ENCODE peak calls at places on chromosomes 1 and 21, in four cellular contexts. One of them, this sample, is unnamed.

GRCh38 chr1:19015476-19015875 is 59.0 kb upstream of the IFFO2 start:
- DNase-seq in dorsolateral prefrontal cortex: peak
- DNase-seq in left lung: no peak
- DNase-seq in SK-N-SH: no peak
- DNase-seq in this sample: no peak

GRCh38 chr1:35264861-35265260 is 3.6 kb upstream of the ZMYM4 start:
- DNase-seq in dorsolateral prefrontal cortex: no peak
- DNase-seq in left lung: no peak
- DNase-seq in SK-N-SH: no peak
- DNase-seq in this sample: peak

GRCh38 chr21:39715804-39716397 is 29.1 kb upstream of the IGSF5 start:
- DNase-seq in dorsolateral prefrontal cortex: peak
- DNase-seq in left lung: no peak
- DNase-seq in SK-N-SH: peak
- DNase-seq in this sample: peak

GRCh38 chr1:36571106-36571505 is 88.4 kb upstream of the CSF3R start:
- DNase-seq in dorsolateral prefrontal cortex: no peak
- DNase-seq in left lung: no peak
- DNase-seq in SK-N-SH: no peak
- DNase-seq in this sample: no peak

GRCh38 chr1:84300991-84301758 is at the start of gene SAMD13:
- DNase-seq in dorsolateral prefrontal cortex: peak
- DNase-seq in left lung: peak
- DNase-seq in SK-N-SH: peak
- DNase-seq in this sample: peak

GRCh38 chr1:63643517-63643916 is 50.3 kb downstream of the PGM1 start:
- DNase-seq in dorsolateral prefrontal cortex: no peak
- DNase-seq in left lung: no peak
- DNase-seq in SK-N-SH: no peak
- DNase-seq in this sample: no peak

GRCh38 chr21:35204125-35204524 is 155.0 kb upstream of the RUNX1 start:
- DNase-seq in dorsolateral prefrontal cortex: no peak
- DNase-seq in left lung: no peak
- DNase-seq in SK-N-SH: no peak
- DNase-seq in this sample: no peak

GRCh38 chr1:150560576-150560975 is 11.4 kb downstream of the ADAMTSL4 start:
- DNase-seq in dorsolateral prefrontal cortex: no peak
- DNase-seq in left lung: no peak
- DNase-seq in SK-N-SH: no peak
- DNase-seq in this sample: no peak

GRCh38 chr1:25743164-25744139 is 56.5 kb upstream of the SELENON start:
- DNase-seq in dorsolateral prefrontal cortex: peak
- DNase-seq in left lung: peak
- DNase-seq in SK-N-SH: no peak
- DNase-seq in this sample: peak

GRCh38 chr1:15749399-15750291 is 7.3 kb downstream of the TMEM82 start:
- DNase-seq in dorsolateral prefrontal cortex: no peak
- DNase-seq in left lung: no peak
- DNase-seq in SK-N-SH: peak
- DNase-seq in this sample: peak

GRCh38 chr1:24929876-24930702 is at the start of gene RUNX3:
- DNase-seq in dorsolateral prefrontal cortex: no peak
- DNase-seq in left lung: peak
- DNase-seq in SK-N-SH: peak
- DNase-seq in this sample: no peak

GRCh38 chr1:39387452-39387851 is 104.0 kb upstream of the BMP8A start:
- DNase-seq in dorsolateral prefrontal cortex: no peak
- DNase-seq in left lung: no peak
- DNase-seq in SK-N-SH: no peak
- DNase-seq in this sample: peak

GRCh38 chr1:93734999-93735398 is 53.4 kb upstream of the BCAR3 start:
- DNase-seq in dorsolateral prefrontal cortex: no peak
- DNase-seq in left lung: no peak
- DNase-seq in SK-N-SH: no peak
- DNase-seq in this sample: no peak

GRCh38 chr1:44924835-44925464 is 61.4 kb downstream of the EIF2B3 start:
- DNase-seq in dorsolateral prefrontal cortex: no peak
- DNase-seq in left lung: no peak
- DNase-seq in SK-N-SH: no peak
- DNase-seq in this sample: peak

GRCh38 chr1:225508538-225509375 is 80.9 kb upstream of the LBR start:
- DNase-seq in dorsolateral prefrontal cortex: no peak
- DNase-seq in left lung: no peak
- DNase-seq in SK-N-SH: no peak
- DNase-seq in this sample: peak

GRCh38 chr1:85952460-85952859 is 204.1 kb downstream of the COL24A1 start:
- DNase-seq in dorsolateral prefrontal cortex: no peak
- DNase-seq in left lung: no peak
- DNase-seq in SK-N-SH: peak
- DNase-seq in this sample: no peak

GRCh38 chr1:168084396-168085231 is 52.1 kb downstream of the GPR161 start:
- DNase-seq in dorsolateral prefrontal cortex: no peak
- DNase-seq in left lung: peak
- DNase-seq in SK-N-SH: peak
- DNase-seq in this sample: peak

GRCh38 chr21:42125571-42126544 is 54.7 kb downstream of the UMODL1 start:
- DNase-seq in dorsolateral prefrontal cortex: no peak
- DNase-seq in left lung: peak
- DNase-seq in SK-N-SH: no peak
- DNase-seq in this sample: peak

GRCh38 chr1:161068306-161069200 is 1.1 kb downstream of the ARHGAP30 start:
- DNase-seq in dorsolateral prefrontal cortex: peak
- DNase-seq in left lung: peak
- DNase-seq in SK-N-SH: no peak
- DNase-seq in this sample: no peak

GRCh38 chr1:212526111-212526491 is 82.5 kb upstream of the ATF3 start:
- DNase-seq in dorsolateral prefrontal cortex: no peak
- DNase-seq in left lung: no peak
- DNase-seq in SK-N-SH: no peak
- DNase-seq in this sample: no peak

GRCh38 chr1:244212792-244213475 is 161.9 kb downstream of the ZBTB18 start:
- DNase-seq in dorsolateral prefrontal cortex: peak
- DNase-seq in left lung: no peak
- DNase-seq in SK-N-SH: no peak
- DNase-seq in this sample: no peak

GRCh38 chr21:41605178-41605933 is 97.4 kb upstream of the TMPRSS2 start:
- DNase-seq in dorsolateral prefrontal cortex: no peak
- DNase-seq in left lung: no peak
- DNase-seq in SK-N-SH: no peak
- DNase-seq in this sample: no peak

GRCh38 chr1:33088119-33088906 is 7.4 kb downstream of the AZIN2 start:
- DNase-seq in dorsolateral prefrontal cortex: no peak
- DNase-seq in left lung: no peak
- DNase-seq in SK-N-SH: no peak
- DNase-seq in this sample: no peak

GRCh38 chr1:33087677-33088076 is 6.7 kb downstream of the AZIN2 start:
- DNase-seq in dorsolateral prefrontal cortex: no peak
- DNase-seq in left lung: no peak
- DNase-seq in SK-N-SH: no peak
- DNase-seq in this sample: no peak

GRCh38 chr1:33082575-33083112 is 1.7 kb downstream of the AZIN2 start:
- DNase-seq in dorsolateral prefrontal cortex: no peak
- DNase-seq in left lung: no peak
- DNase-seq in SK-N-SH: no peak
- DNase-seq in this sample: no peak

GRCh38 chr1:33086384-33086850 is 5.5 kb downstream of the AZIN2 start:
- DNase-seq in dorsolateral prefrontal cortex: peak
- DNase-seq in left lung: peak
- DNase-seq in SK-N-SH: peak
- DNase-seq in this sample: peak

DNA sequence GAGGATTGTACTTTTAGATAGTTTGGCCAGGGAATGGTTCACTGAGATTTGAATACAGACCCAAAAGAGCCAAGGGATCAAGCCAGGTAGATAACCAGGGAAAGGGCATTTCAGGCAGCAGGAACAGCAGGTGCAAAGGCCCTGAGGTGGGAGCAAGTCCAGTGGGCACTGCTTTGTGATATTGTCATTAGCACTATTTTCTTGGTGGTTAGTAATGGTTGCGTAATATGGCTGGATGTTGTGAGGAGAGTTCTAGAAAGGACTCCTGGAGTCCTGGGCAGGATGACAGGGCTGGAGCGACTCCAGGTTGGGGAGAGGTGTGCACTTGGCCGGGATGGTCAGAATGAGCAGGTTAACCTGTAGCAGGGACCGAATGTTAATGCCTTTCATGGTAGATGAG is 4.4 kb downstream of the AZIN2 start:
- DNase-seq in dorsolateral prefrontal cortex: no peak
- DNase-seq in left lung: no peak
- DNase-seq in SK-N-SH: no peak
- DNase-seq in this sample: no peak
- TF ChIP-seq CTCF in dorsolateral prefrontal cortex: no peak
- TF ChIP-seq CTCF in left lung: no peak
- TF ChIP-seq CTCF in SK-N-SH: no peak
- TF ChIP-seq CTCF in this sample: no peak

GRCh38 chr1:7781923-7782495 is 2.1 kb upstream of the PER3 start:
- DNase-seq in dorsolateral prefrontal cortex: no peak
- DNase-seq in left lung: no peak
- DNase-seq in SK-N-SH: no peak
- DNase-seq in this sample: no peak
- H3K4me3 ChIP-seq in dorsolateral prefrontal cortex: no peak
- H3K4me3 ChIP-seq in left lung: no peak
- H3K4me3 ChIP-seq in SK-N-SH: no peak
- H3K4me3 ChIP-seq in this sample: no peak

GRCh38 chr1:198907423-198907746 is 268.5 kb downstream of the PTPRC start:
- DNase-seq in dorsolateral prefrontal cortex: no peak
- DNase-seq in left lung: no peak
- DNase-seq in SK-N-SH: no peak
- DNase-seq in this sample: no peak
- TF ChIP-seq CTCF in dorsolateral prefrontal cortex: no peak
- TF ChIP-seq CTCF in left lung: peak
- TF ChIP-seq CTCF in SK-N-SH: no peak
- TF ChIP-seq CTCF in this sample: no peak

GRCh38 chr1:53112271-53112774 is 30.1 kb downstream of the SLC1A7 start:
- DNase-seq in dorsolateral prefrontal cortex: no peak
- DNase-seq in left lung: no peak
- DNase-seq in SK-N-SH: no peak
- DNase-seq in this sample: peak

GRCh38 chr1:53111693-53112092 is 30.7 kb downstream of the SLC1A7 start:
- DNase-seq in dorsolateral prefrontal cortex: no peak
- DNase-seq in left lung: no peak
- DNase-seq in SK-N-SH: no peak
- DNase-seq in this sample: no peak

GRCh38 chr1:53114090-53114489 is 28.3 kb downstream of the SLC1A7 start:
- DNase-seq in dorsolateral prefrontal cortex: no peak
- DNase-seq in left lung: no peak
- DNase-seq in SK-N-SH: no peak
- DNase-seq in this sample: no peak

GRCh38 chr1:53111073-53111556 is 31.3 kb downstream of the SLC1A7 start:
- DNase-seq in dorsolateral prefrontal cortex: no peak
- DNase-seq in left lung: peak
- DNase-seq in SK-N-SH: no peak
- DNase-seq in this sample: no peak

GRCh38 chr1:53112861-53113260 is 29.6 kb downstream of the SLC1A7 start:
- DNase-seq in dorsolateral prefrontal cortex: no peak
- DNase-seq in left lung: no peak
- DNase-seq in SK-N-SH: no peak
- DNase-seq in this sample: no peak
- H3K4me3 ChIP-seq in dorsolateral prefrontal cortex: no peak
- H3K4me3 ChIP-seq in left lung: no peak
- H3K4me3 ChIP-seq in SK-N-SH: no peak
- H3K4me3 ChIP-seq in this sample: no peak

DNA sequence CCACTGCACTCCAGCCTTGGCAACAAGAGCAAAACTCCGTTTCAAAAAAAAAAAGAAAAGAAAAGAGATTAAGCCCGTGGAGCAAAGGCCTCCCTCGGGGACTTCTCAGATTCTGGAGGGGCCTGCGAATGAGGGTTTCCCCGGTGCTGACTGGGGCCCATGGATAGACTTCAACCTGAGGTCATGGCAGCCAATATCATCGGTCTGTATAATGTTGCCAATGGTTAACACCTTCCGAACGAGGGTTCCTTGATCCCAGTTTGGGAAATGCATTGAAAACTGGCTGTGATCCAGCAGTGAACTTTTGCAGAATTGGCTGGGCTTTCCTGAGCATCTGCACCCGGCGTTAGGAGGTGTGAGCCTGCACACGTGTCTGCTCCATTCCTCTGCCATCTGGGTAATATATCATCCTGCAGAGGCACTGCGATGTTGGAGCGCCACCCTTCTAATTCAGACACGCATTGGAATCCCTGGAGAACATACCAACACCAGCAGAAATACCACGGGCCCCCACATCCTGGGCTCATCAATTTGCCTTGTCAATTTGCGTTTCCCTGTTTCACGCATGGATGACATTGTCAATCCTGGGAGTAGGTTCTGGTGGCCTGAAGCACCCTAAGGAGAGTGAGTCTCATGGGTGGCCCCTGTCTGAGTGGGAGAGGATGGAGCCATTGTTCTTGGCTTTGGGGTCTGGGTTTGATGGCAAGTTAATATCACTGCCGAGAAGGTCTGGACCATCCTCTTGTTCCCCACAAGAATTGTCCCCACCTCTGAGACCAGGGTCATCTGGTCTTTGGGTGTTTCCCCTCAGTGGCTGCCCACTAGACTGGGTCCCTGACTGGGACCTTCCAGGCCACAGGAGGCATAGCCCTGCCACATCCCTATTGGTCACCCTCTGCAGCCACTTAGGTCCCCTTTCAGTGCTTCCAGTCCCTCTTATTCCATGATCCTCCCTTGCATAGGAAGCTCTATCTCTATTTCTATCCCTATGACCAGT is 441.0 kb downstream of the PTPRU start:
- DNase-seq in dorsolateral prefrontal cortex: no peak
- DNase-seq in left lung: no peak
- DNase-seq in SK-N-SH: no peak
- DNase-seq in this sample: no peak
- TF ChIP-seq CTCF in dorsolateral prefrontal cortex: no peak
- TF ChIP-seq CTCF in left lung: no peak
- TF ChIP-seq CTCF in SK-N-SH: no peak
- TF ChIP-seq CTCF in this sample: no peak

This sample was measured in fibroblast of the aortic adventitia.